ENCODE peak calls at places on chromosomes 3 and 15, in seven cellular contexts. One of them, this sample, is unnamed.

GRCh38 chr15:28996289-28996688 is 110.5 kb downstream of the APBA2 start:
- DNase-seq in endodermal cell: no peak
- DNase-seq in breast epithelium: no peak
- DNase-seq in psoas muscle: no peak
- DNase-seq in heart left ventricle: no peak
- DNase-seq in PC-3: no peak
- DNase-seq in A549: no peak
- DNase-seq in this sample: no peak

GRCh38 chr3:36969085-36969484 is 23.8 kb downstream of the EPM2AIP1 start:
- DNase-seq in heart left ventricle: no peak
- DNase-seq in PC-3: no peak
- DNase-seq in breast epithelium: no peak
- DNase-seq in endodermal cell: no peak
- DNase-seq in A549: no peak
- DNase-seq in psoas muscle: no peak
- DNase-seq in this sample: no peak

GRCh38 chr3:135192929-135193328 is 397.9 kb downstream of the EPHB1 start:
- DNase-seq in breast epithelium: no peak
- DNase-seq in psoas muscle: no peak
- DNase-seq in A549: no peak
- DNase-seq in endodermal cell: no peak
- DNase-seq in PC-3: peak; percentile 41
- DNase-seq in heart left ventricle: no peak
- DNase-seq in this sample: no peak

GRCh38 chr3:143002083-143002712 is 828 bp downstream of the U2SURP start:
- DNase-seq in psoas muscle: no peak
- DNase-seq in heart left ventricle: no peak
- DNase-seq in breast epithelium: no peak
- DNase-seq in PC-3: peak; percentile 11
- DNase-seq in A549: peak; percentile 49
- DNase-seq in endodermal cell: no peak
- DNase-seq in this sample: peak; percentile 57

GRCh38 chr15:44328135-44328534 is 39.6 kb downstream of the GOLM2 start:
- DNase-seq in psoas muscle: no peak
- DNase-seq in heart left ventricle: no peak
- DNase-seq in A549: no peak
- DNase-seq in endodermal cell: no peak
- DNase-seq in PC-3: no peak
- DNase-seq in breast epithelium: no peak
- DNase-seq in this sample: no peak

GRCh38 chr3:48187579-48188265 is 495 bp downstream of the CDC25A start:
- DNase-seq in endodermal cell: peak; percentile 75
- DNase-seq in breast epithelium: no peak
- DNase-seq in A549: no peak
- DNase-seq in psoas muscle: no peak
- DNase-seq in PC-3: peak; percentile 33
- DNase-seq in heart left ventricle: peak; percentile 50
- DNase-seq in this sample: no peak

GRCh38 chr15:77474987-77475385 is 54.3 kb downstream of the HMG20A start:
- DNase-seq in breast epithelium: no peak
- DNase-seq in psoas muscle: no peak
- DNase-seq in heart left ventricle: no peak
- DNase-seq in A549: no peak
- DNase-seq in PC-3: no peak
- DNase-seq in endodermal cell: no peak
- DNase-seq in this sample: no peak

GRCh38 chr15:98785796-98786581 is 137.7 kb downstream of the IGF1R start:
- DNase-seq in A549: peak; percentile 50
- DNase-seq in psoas muscle: no peak
- DNase-seq in endodermal cell: peak; percentile 82
- DNase-seq in PC-3: no peak
- DNase-seq in breast epithelium: no peak
- DNase-seq in heart left ventricle: peak; percentile 55
- DNase-seq in this sample: no peak

GRCh38 chr3:24272408-24272807 is 222.2 kb downstream of the THRB start:
- DNase-seq in psoas muscle: no peak
- DNase-seq in PC-3: peak; percentile 33
- DNase-seq in breast epithelium: no peak
- DNase-seq in heart left ventricle: no peak
- DNase-seq in endodermal cell: no peak
- DNase-seq in A549: no peak
- DNase-seq in this sample: no peak

GRCh38 chr3:65112751-65113300 is 425.0 kb upstream of the ADAMTS9 start:
- DNase-seq in psoas muscle: no peak
- DNase-seq in PC-3: no peak
- DNase-seq in A549: no peak
- DNase-seq in endodermal cell: no peak
- DNase-seq in heart left ventricle: peak; percentile 16
- DNase-seq in breast epithelium: no peak
- DNase-seq in this sample: no peak

GRCh38 chr3:139935866-139936817 is 1.2 kb downstream of the CLSTN2 start:
- DNase-seq in psoas muscle: peak; percentile 39
- DNase-seq in A549: no peak
- DNase-seq in PC-3: no peak
- DNase-seq in heart left ventricle: peak; percentile 27
- DNase-seq in endodermal cell: peak; percentile 73
- DNase-seq in breast epithelium: peak; percentile 57
- DNase-seq in this sample: no peak

GRCh38 chr15:79994651-79995050 is 23.7 kb upstream of the BCL2A1 start:
- DNase-seq in A549: peak; percentile 57
- DNase-seq in psoas muscle: no peak
- DNase-seq in endodermal cell: no peak
- DNase-seq in breast epithelium: no peak
- DNase-seq in heart left ventricle: no peak
- DNase-seq in PC-3: peak; percentile 67
- DNase-seq in this sample: peak; percentile 17
- TF ChIP-seq CTCF in A549: no peak
- TF ChIP-seq CTCF in psoas muscle: no peak
- TF ChIP-seq CTCF in endodermal cell: no peak
- TF ChIP-seq CTCF in breast epithelium: no peak
- TF ChIP-seq CTCF in heart left ventricle: no peak
- TF ChIP-seq CTCF in PC-3: no peak
- TF ChIP-seq CTCF in this sample: no peak

DNA sequence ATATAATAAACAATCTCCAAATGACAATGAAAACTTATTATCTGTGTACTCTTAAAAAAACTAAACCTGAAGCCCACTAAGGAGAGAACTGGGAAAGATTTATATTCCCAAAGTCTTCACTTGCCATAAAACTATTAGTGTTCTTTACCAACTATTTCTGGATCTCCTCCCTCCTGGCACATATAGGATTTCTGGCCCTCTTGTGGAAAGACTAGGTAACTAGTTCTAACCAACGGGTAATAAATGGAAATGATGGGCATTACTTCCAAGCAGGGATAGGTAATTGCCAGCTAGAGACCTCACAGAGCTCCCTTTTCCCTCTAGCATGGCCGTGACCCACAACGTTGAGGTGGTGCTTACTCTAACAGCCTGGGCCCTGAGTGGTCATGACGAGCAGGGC is 110.1 kb downstream of the DNAH12 start:
- DNase-seq in A549: peak; percentile 47
- DNase-seq in endodermal cell: no peak
- DNase-seq in breast epithelium: no peak
- DNase-seq in psoas muscle: no peak
- DNase-seq in PC-3: peak; percentile 84
- DNase-seq in heart left ventricle: no peak
- DNase-seq in this sample: peak; percentile 69
- TF ChIP-seq CTCF in A549: peak; percentile 39
- TF ChIP-seq CTCF in endodermal cell: peak; percentile 78
- TF ChIP-seq CTCF in breast epithelium: no peak
- TF ChIP-seq CTCF in psoas muscle: peak; percentile 53
- TF ChIP-seq CTCF in PC-3: peak; percentile 80
- TF ChIP-seq CTCF in heart left ventricle: peak; percentile 11
- TF ChIP-seq CTCF in this sample: peak; percentile 48

GRCh38 chr15:72312605-72313447 is 7.1 kb downstream of the CELF6 start:
- DNase-seq in endodermal cell: peak; percentile 91
- DNase-seq in PC-3: peak; percentile 72
- DNase-seq in A549: peak; percentile 82
- DNase-seq in heart left ventricle: peak; percentile 54
- DNase-seq in breast epithelium: peak; percentile 54
- DNase-seq in psoas muscle: peak; percentile 50
- DNase-seq in this sample: peak; percentile 75
- TF ChIP-seq CTCF in endodermal cell: peak; percentile 89
- TF ChIP-seq CTCF in PC-3: peak; percentile 77
- TF ChIP-seq CTCF in A549: peak; percentile 85
- TF ChIP-seq CTCF in heart left ventricle: peak; percentile 65
- TF ChIP-seq CTCF in breast epithelium: peak; percentile 61
- TF ChIP-seq CTCF in psoas muscle: peak; percentile 52
- TF ChIP-seq CTCF in this sample: peak; percentile 80

DNA sequence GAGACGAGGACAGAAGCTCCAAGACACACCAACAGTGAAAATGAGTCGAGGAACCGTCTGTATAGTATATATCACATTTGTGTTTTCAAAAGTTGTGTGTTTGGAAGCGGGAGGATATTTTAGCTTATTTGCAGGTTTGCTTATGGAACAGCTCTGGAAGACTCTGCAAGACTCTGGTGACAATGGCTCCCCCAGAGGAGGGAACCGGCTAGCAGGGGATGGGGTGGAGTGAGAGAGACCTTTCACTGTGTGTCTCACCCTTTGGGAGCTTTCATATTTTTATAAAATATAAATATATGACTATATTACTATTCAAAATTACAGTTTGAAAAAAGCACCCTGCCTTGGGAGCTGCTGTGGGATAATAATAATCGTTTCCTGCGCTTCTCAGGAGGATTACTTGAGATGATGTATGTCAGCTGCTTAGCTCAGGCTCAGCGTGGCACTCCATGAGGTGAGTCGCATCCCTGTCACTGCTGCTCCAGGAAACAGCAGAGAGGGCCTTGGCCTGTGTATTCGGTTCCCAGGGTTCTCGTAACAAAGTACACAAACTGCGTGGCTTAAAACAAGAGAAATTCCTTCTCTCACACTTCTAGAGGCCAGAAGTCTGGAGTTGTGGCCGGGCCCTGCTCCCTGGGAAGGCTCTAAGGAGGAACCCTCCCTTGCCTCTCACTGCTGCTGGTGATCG is 183.9 kb downstream of the FAM43A start:
- DNase-seq in endodermal cell: no peak
- DNase-seq in breast epithelium: no peak
- DNase-seq in PC-3: peak; percentile 88
- DNase-seq in heart left ventricle: no peak
- DNase-seq in A549: peak; percentile 50
- DNase-seq in psoas muscle: no peak
- DNase-seq in this sample: peak; percentile 46
- TF ChIP-seq CTCF in endodermal cell: peak; percentile 39
- TF ChIP-seq CTCF in breast epithelium: no peak
- TF ChIP-seq CTCF in PC-3: peak; percentile 21
- TF ChIP-seq CTCF in heart left ventricle: no peak
- TF ChIP-seq CTCF in A549: no peak
- TF ChIP-seq CTCF in psoas muscle: no peak
- TF ChIP-seq CTCF in this sample: no peak

GRCh38 chr3:146813496-146813895 is 208.3 kb upstream of the PLSCR5 start:
- DNase-seq in A549: no peak
- DNase-seq in breast epithelium: no peak
- DNase-seq in PC-3: no peak
- DNase-seq in heart left ventricle: no peak
- DNase-seq in endodermal cell: no peak
- DNase-seq in psoas muscle: no peak
- DNase-seq in this sample: no peak

GRCh38 chr3:146818866-146819265 is 213.7 kb upstream of the PLSCR5 start:
- DNase-seq in endodermal cell: no peak
- DNase-seq in A549: no peak
- DNase-seq in breast epithelium: no peak
- DNase-seq in psoas muscle: no peak
- DNase-seq in heart left ventricle: no peak
- DNase-seq in PC-3: no peak
- DNase-seq in this sample: no peak

GRCh38 chr3:146818301-146818700 is 213.2 kb upstream of the PLSCR5 start:
- DNase-seq in A549: no peak
- DNase-seq in breast epithelium: no peak
- DNase-seq in PC-3: no peak
- DNase-seq in endodermal cell: no peak
- DNase-seq in heart left ventricle: no peak
- DNase-seq in psoas muscle: no peak
- DNase-seq in this sample: no peak

GRCh38 chr3:146814601-146815315 is 209.6 kb upstream of the PLSCR5 start:
- DNase-seq in heart left ventricle: no peak
- DNase-seq in A549: no peak
- DNase-seq in endodermal cell: no peak
- DNase-seq in PC-3: no peak
- DNase-seq in breast epithelium: no peak
- DNase-seq in psoas muscle: no peak
- DNase-seq in this sample: no peak

DNA sequence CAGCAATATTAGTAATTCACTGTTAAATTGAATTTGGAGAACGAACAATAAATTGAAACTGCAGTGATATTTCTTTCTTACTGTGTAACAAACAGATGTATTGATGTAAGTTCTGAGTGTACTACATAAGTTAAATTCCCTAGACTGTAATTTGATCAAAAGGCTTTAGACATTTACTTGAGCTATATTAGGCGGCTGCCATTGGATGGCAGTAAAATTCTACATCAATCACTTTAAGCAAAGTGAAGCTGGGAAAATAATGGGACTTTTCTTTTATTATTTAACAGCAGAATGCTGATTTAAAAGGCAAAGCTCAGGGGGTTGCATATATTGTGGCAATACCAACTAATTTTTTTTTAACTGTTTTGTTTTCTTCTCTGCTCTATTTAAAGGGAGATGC is 212.6 kb upstream of the PLSCR5 start:
- DNase-seq in PC-3: peak; percentile 63
- DNase-seq in psoas muscle: no peak
- DNase-seq in heart left ventricle: no peak
- DNase-seq in breast epithelium: no peak
- DNase-seq in A549: peak; percentile 10
- DNase-seq in endodermal cell: no peak
- DNase-seq in this sample: peak; percentile 15
- TF ChIP-seq CTCF in PC-3: peak; percentile 71
- TF ChIP-seq CTCF in psoas muscle: peak; percentile 37
- TF ChIP-seq CTCF in heart left ventricle: no peak
- TF ChIP-seq CTCF in breast epithelium: no peak
- TF ChIP-seq CTCF in A549: peak; percentile 34
- TF ChIP-seq CTCF in endodermal cell: peak; percentile 65
- TF ChIP-seq CTCF in this sample: peak; percentile 31